ENCODE peak calls at places on chromosome 6, in six cellular contexts. L is lung, T is lower leg skin, S is A549, Q is iPS DF 6.9, U is astrocyte of the cerebellum. E is an unnamed sample.

GRCh38 chr6:168126566-168127383 is 47.8 kb upstream of the FRMD1 start:
- DNase-seq in L (no peak), T (peak; percentile 8), S (no peak), Q (no peak), U (no peak), E (no peak)

GRCh38 chr6:138652824-138653223 is 120.7 kb upstream of the CCDC28A start:
- DNase-seq in L (no peak), T (no peak), S (no peak), Q (no peak), U (no peak), E (no peak)

GRCh38 chr6:74534485-74535211 is 671.2 kb downstream of the COL12A1 start:
- DNase-seq in L (no peak), T (peak; percentile 29), S (peak; percentile 59), Q (no peak), U (no peak), E (no peak)

GRCh38 chr6:27281105-27281539 is 31.0 kb downstream of the POM121L2 start:
- DNase-seq in L (no peak), T (no peak), S (no peak), Q (no peak), U (no peak), E (no peak)

GRCh38 chr6:71544028-71544427 is 255.4 kb downstream of the OGFRL1 start:
- DNase-seq in L (no peak), T (no peak), S (no peak), Q (no peak), U (peak; percentile 53), E (peak; percentile 15)

GRCh38 chr6:56693246-56693607 is 50.5 kb upstream of the DST start:
- DNase-seq in L (peak; percentile 62), T (peak; percentile 83), S (no peak), Q (no peak), U (peak; percentile 81), E (peak; percentile 61)

GRCh38 chr6:47042238-47042843 is at the start of gene ADGRF1:
- DNase-seq in L (peak; percentile 50), T (no peak), S (no peak), Q (no peak), U (no peak), E (no peak)

GRCh38 chr6:165662671-165663282 is at the start of gene PDE10A:
- DNase-seq in L (no peak), T (no peak), S (peak; percentile 81), Q (no peak), U (no peak), E (no peak)

GRCh38 chr6:146009338-146009737 is 19.5 kb upstream of the GRM1 start:
- DNase-seq in L (no peak), T (no peak), S (no peak), Q (no peak), U (no peak), E (no peak)

GRCh38 chr6:153625089-153625488 is 414.0 kb upstream of the OPRM1 start:
- DNase-seq in L (no peak), T (no peak), S (no peak), Q (no peak), U (peak; percentile 20), E (no peak)

GRCh38 chr6:27742833-27743573 is 169.2 kb downstream of the OR2B2 start:
- DNase-seq in L (no peak), T (no peak), S (no peak), Q (no peak), U (no peak), E (no peak)

GRCh38 chr6:85124472-85125428 is 325.1 kb upstream of the NT5E start:
- DNase-seq in L (no peak), T (no peak), S (no peak), Q (no peak), U (no peak), E (no peak)

GRCh38 chr6:27977387-27977786 is 20.3 kb downstream of the OR2B6 start:
- DNase-seq in L (no peak), T (no peak), S (no peak), Q (no peak), U (no peak), E (no peak)

GRCh38 chr6:149901444-149902140 is 3.7 kb upstream of the RAET1E start:
- DNase-seq in L (no peak), T (no peak), S (no peak), Q (no peak), U (no peak), E (no peak)

GRCh38 chr6:165834613-165835259 is 171.7 kb upstream of the PDE10A start:
- DNase-seq in L (peak; percentile 92), T (peak; percentile 26), S (peak; percentile 34), Q (no peak), U (peak; percentile 11), E (peak; percentile 42)

GRCh38 chr6:157755032-157755751 is 67.9 kb upstream of the SNX9 start:
- DNase-seq in L (no peak), T (no peak), S (no peak), Q (no peak), U (no peak), E (no peak)

GRCh38 chr6:132011582-132011981 is 60.4 kb upstream of the CCN2 start:
- DNase-seq in L (no peak), T (peak; percentile 35), S (no peak), Q (no peak), U (peak; percentile 15), E (no peak)

GRCh38 chr6:169751242-169752073 is at the start of the genes DYNLT2 and ERMARD:
- DNase-seq in L (peak; percentile 93), T (peak; percentile 91), S (peak; percentile 72), Q (peak; percentile 85), U (peak; percentile 82), E (peak; percentile 43)

GRCh38 chr6:17983712-17984111 is 3.7 kb downstream of the KIF13A start:
- DNase-seq in L (no peak), T (no peak), S (no peak), Q (no peak), U (no peak), E (no peak)

GRCh38 chr6:46473866-46474265 is 17.4 kb downstream of the RCAN2 start:
- DNase-seq in L (no peak), T (no peak), S (no peak), Q (no peak), U (no peak), E (no peak)

GRCh38 chr6:33744001-33744848 is 2.5 kb downstream of the IP6K3 start:
- DNase-seq in L (peak; percentile 65), T (peak; percentile 54), S (peak; percentile 69), Q (peak; percentile 82), U (peak; percentile 49), E (no peak)

GRCh38 chr6:11329841-11330765 is 97.6 kb upstream of the NEDD9 start:
- DNase-seq in L (no peak), T (no peak), S (no peak), Q (no peak), U (no peak), E (no peak)

GRCh38 chr6:9628819-9629218 is 786.1 kb downstream of the TFAP2A start:
- DNase-seq in L (no peak), T (no peak), S (no peak), Q (no peak), U (no peak), E (no peak)

GRCh38 chr6:167405778-167406532 is 81.1 kb downstream of the TTLL2 start:
- DNase-seq in L (no peak), T (no peak), S (no peak), Q (no peak), U (no peak), E (no peak)

GRCh38 chr6:156427345-156427744 is 349.8 kb upstream of the ARID1B start:
- DNase-seq in L (peak; percentile 37), T (peak; percentile 70), S (peak; percentile 3), Q (no peak), U (peak; percentile 69), E (peak; percentile 88)

DNA sequence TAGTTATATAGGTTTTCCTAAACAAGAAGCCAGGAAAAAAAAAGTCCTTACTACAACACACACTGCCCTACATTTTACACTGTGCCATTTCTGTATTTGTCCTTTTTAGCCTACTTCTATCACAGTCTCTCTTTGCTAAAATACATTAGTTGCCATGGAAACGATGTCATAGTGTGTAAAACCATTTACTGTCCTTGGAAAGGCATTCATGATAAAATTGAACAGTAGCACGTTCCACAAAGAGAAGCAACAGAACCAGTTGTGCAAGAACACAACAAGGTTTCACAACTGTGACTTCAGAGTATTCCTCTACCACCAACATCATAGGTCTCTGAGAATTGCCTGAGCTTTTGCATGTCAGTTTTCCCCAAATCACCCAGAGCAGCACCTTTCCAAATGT is 20.5 kb downstream of the FYN start:
- DNase-seq in L (no peak), T (no peak), S (no peak), Q (no peak), U (no peak), E (no peak)
- H3K4me3 ChIP-seq in L (no peak overlapping the region), T (no peak overlapping the region), S (no peak overlapping the region), Q (no peak overlapping the region), U (no peak overlapping the region), E (no peak overlapping the region)

GRCh38 chr6:13874191-13874549 is 50.6 kb upstream of the RNF182 start:
- DNase-seq in L (no peak), T (no peak), S (no peak), Q (no peak), U (no peak), E (no peak)
- H3K4me3 ChIP-seq in L (no peak overlapping the region), T (no peak overlapping the region), S (peak overlapping the region; percentile 61), Q (peak overlapping the region; percentile 7), U (peak overlapping the region; percentile 45), E (peak overlapping the region; percentile 59)

GRCh38 chr6:109449789-109450673 is 5.5 kb downstream of the MICAL1 start:
- DNase-seq in L (peak; percentile 26), T (no peak), S (no peak), Q (no peak), U (no peak), E (no peak)
- H3K4me3 ChIP-seq in L (no peak overlapping the region), T (no peak overlapping the region), S (no peak overlapping the region), Q (no peak overlapping the region), U (no peak overlapping the region), E (no peak overlapping the region)

GRCh38 chr6:37134622-37135191 is 35.2 kb upstream of the PIM1 start:
- DNase-seq in L (peak; percentile 57), T (peak; percentile 69), S (peak; percentile 88), Q (no peak), U (peak; percentile 81), E (peak; percentile 91)

GRCh38 chr6:37130704-37131103 is 39.2 kb upstream of the PIM1 start:
- DNase-seq in L (peak; percentile 78), T (peak; percentile 38), S (no peak), Q (no peak), U (no peak), E (no peak)

GRCh38 chr6:37127961-37128862 is 41.7 kb upstream of the PIM1 start:
- DNase-seq in L (no peak), T (no peak), S (no peak), Q (no peak), U (peak; percentile 37), E (no peak)

GRCh38 chr6:37131960-37132253 is 38.0 kb upstream of the PIM1 start:
- DNase-seq in L (no peak), T (no peak), S (no peak), Q (no peak), U (no peak), E (no peak)

DNA sequence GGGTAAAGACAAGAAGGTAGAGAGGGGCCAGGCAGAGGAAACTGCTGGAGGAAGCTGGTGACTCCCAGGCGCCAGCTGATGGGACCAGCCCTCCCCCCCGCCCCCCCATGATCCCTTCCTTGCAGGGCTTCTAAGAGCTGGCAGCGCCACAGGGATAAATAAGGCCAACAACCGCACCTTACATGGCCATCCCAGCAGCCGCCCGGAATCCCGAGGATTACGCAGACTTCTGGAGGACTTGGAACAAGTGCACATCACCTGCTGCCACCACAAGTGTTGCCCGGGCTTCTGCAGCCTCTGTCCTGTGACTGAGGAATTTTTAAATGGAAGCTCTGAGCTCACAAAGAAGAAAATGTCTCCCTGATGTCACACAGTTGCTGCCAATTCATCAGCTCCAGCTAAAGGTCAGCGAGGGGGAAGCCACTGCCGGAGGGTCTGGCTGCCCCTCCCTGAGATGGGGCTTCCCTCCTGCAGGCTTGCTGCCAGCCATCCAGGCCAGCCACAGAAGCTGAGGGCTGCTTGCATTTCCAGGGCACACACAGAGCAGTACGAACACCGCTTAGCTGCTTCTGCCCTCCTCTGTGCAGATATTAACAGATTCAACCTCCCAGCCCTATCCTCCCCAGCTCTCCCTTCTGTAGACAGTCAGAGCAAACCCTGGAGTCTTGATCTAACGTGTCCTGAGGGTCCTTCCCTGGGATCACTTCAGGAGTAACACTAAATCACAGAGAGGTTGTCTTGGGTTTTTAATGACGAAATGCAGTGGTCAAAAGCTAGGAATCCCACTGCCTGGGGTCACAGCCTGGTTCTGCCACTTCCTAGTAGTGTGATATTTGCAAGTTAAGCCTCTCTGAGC is 38.6 kb upstream of the PIM1 start:
- DNase-seq in L (peak; percentile 85), T (no peak), S (peak; percentile 37), Q (no peak), U (peak; percentile 39), E (no peak)
- H3K4me3 ChIP-seq in L (no peak overlapping the region), T (no peak overlapping the region), S (peak overlapping the region; percentile 23), Q (no peak overlapping the region), U (no peak overlapping the region), E (no peak overlapping the region)

E was measured in epithelial cell of proximal tubule.